ENCODE peak calls at places on chromosomes 5 and 9, in nine cellular contexts. B is T1000, F is AML-193, J is putamen, V is WTC11, R is heart left ventricle, C is GM10248, G is NAMALWA, Y is GM13977. W is an unnamed sample.

GRCh38 chr9:131402738-131403492 is 9.0 kb downstream of the PRRC2B start:
- DNase-seq in B (peak), F (no peak), J (peak), V (no peak), R (peak), C (no peak), G (peak), Y (no peak), W (no peak)

GRCh38 chr5:74442466-74442865 is 198.1 kb downstream of the ENC1 start:
- DNase-seq in B (no peak), F (no peak), J (no peak), V (peak), R (no peak), C (no peak), G (no peak), Y (no peak), W (no peak)

GRCh38 chr9:106976772-106977171 is 113.8 kb downstream of the ZNF462 start:
- DNase-seq in B (no peak), F (no peak), J (no peak), V (no peak), R (no peak), C (no peak), G (peak), Y (no peak), W (no peak)

GRCh38 chr5:168885324-168886120 is 306.4 kb upstream of the PANK3 start:
- DNase-seq in B (no peak), F (no peak), J (peak), V (no peak), R (peak), C (no peak), G (no peak), Y (no peak), W (no peak)

GRCh38 chr9:93598647-93599241 is 22.4 kb downstream of the PHF2 start:
- DNase-seq in B (no peak), F (no peak), J (no peak), V (peak), R (no peak), C (no peak), G (no peak), Y (no peak), W (no peak)

GRCh38 chr5:54807421-54807820 is 178.0 kb downstream of the ESM1 start:
- DNase-seq in B (no peak), F (peak), J (no peak), V (no peak), R (no peak), C (no peak), G (no peak), Y (no peak), W (no peak)

GRCh38 chr5:55921617-55922016 is 70.5 kb downstream of the IL31RA start:
- DNase-seq in B (no peak), F (no peak), J (no peak), V (no peak), R (no peak), C (no peak), G (no peak), Y (no peak), W (no peak)

GRCh38 chr5:142699105-142699720 is 13.3 kb upstream of the FGF1 start:
- DNase-seq in B (peak), F (peak), J (peak), V (peak), R (peak), C (peak), G (peak), Y (peak), W (peak)

GRCh38 chr5:170168797-170169196 is 63.1 kb downstream of the FOXI1 start:
- DNase-seq in B (no peak), F (no peak), J (no peak), V (no peak), R (no peak), C (no peak), G (no peak), Y (no peak), W (no peak)

GRCh38 chr5:58462623-58463230 is 2.8 kb upstream of the PLK2 start:
- DNase-seq in B (peak), F (peak), J (peak), V (no peak), R (peak), C (peak), G (peak), Y (peak), W (peak)

GRCh38 chr5:178866946-178867345 is 7.2 kb downstream of the ZNF354B start:
- DNase-seq in B (no peak), F (no peak), J (no peak), V (no peak), R (no peak), C (no peak), G (no peak), Y (no peak), W (no peak)

GRCh38 chr5:119355244-119355635 is 579 bp upstream of the TNFAIP8 start:
- DNase-seq in B (no peak), F (no peak), J (no peak), V (peak), R (no peak), C (no peak), G (peak), Y (no peak), W (no peak)